ENCODE peak calls at places on chromosomes 7 and 10, in four cellular contexts. W, U, V and N are unnamed samples.

GRCh38 chr7:148699772-148700629 is 1.3 kb downstream of the CUL1 start:
- DNase-seq in W (peak; percentile 39), U (peak; percentile 9), V (peak; percentile 34), N (no peak)

GRCh38 chr7:131509781-131510180 is 46.6 kb downstream of the PODXL start:
- DNase-seq in U (no peak), V (no peak), W (no peak), N (no peak)

GRCh38 chr10:116216676-116217075 is 56.3 kb downstream of the GFRA1 start:
- DNase-seq in V (no peak), W (no peak), U (no peak), N (no peak)

GRCh38 chr10:62792261-62792660 is 12.3 kb upstream of the ADO start:
- DNase-seq in W (no peak), V (no peak), U (no peak), N (no peak)

GRCh38 chr7:43108255-43109011 is 4.0 kb upstream of the HECW1 start:
- DNase-seq in W (peak; percentile 39), V (peak; percentile 67), U (peak; percentile 58), N (no peak)

GRCh38 chr10:43390791-43391190 is 18.2 kb downstream of the HNRNPF start:
- DNase-seq in W (peak; percentile 49), V (no peak), U (peak; percentile 73), N (no peak)

GRCh38 chr7:2732959-2733584 is 45.1 kb downstream of the AMZ1 start:
- DNase-seq in W (peak; percentile 41), U (no peak), V (peak; percentile 46), N (peak; percentile 81)

GRCh38 chr7:73721237-73721848 is 1.9 kb upstream of the STX1A start:
- DNase-seq in U (peak; percentile 59), W (no peak), V (no peak), N (peak; percentile 88)

GRCh38 chr7:142925413-142925812 is 8.1 kb downstream of the TRPV5 start:
- DNase-seq in W (no peak), V (no peak), U (no peak), N (no peak)

GRCh38 chr10:96586419-96587254 is at the start of gene TM9SF3:
- DNase-seq in W (peak; percentile 83), V (peak; percentile 93), U (peak; percentile 89), N (peak; percentile 96)

GRCh38 chr10:133257489-133258065 is 19.1 kb downstream of the ADAM8 start:
- DNase-seq in V (peak; percentile 87), U (peak; percentile 78), W (no peak), N (peak; percentile 80)

GRCh38 chr10:123884907-123885381 is 6.7 kb downstream of the CPXM2 start:
- DNase-seq in V (no peak), W (no peak), U (no peak), N (no peak)

GRCh38 chr10:132740542-132741066 is 45.3 kb downstream of the NKX6-2 start:
- DNase-seq in V (peak; percentile 56), W (no peak), U (no peak), N (no peak)

GRCh38 chr7:142053988-142054387 is 57.5 kb upstream of the MGAM2 start:
- DNase-seq in V (no peak), W (no peak), U (no peak), N (no peak)

GRCh38 chr7:116836911-116837310 is 25.5 kb upstream of the CAPZA2 start:
- DNase-seq in V (no peak), U (peak; percentile 25), W (no peak), N (no peak)

GRCh38 chr10:29317027-29317420 is 28.2 kb downstream of the LYZL1 start:
- DNase-seq in W (peak; percentile 46), V (no peak), U (no peak), N (no peak)

GRCh38 chr10:43943825-43944360 is 295.2 kb upstream of the ZNF32 start:
- DNase-seq in V (no peak), W (no peak), U (no peak), N (no peak)

GRCh38 chr10:110488124-110488681 is 9.5 kb upstream of the DUSP5 start:
- DNase-seq in V (no peak), U (peak; percentile 80), W (peak; percentile 77), N (no peak)

GRCh38 chr7:156590212-156590611 is 50.4 kb upstream of the RNF32 start:
- DNase-seq in U (no peak), V (no peak), W (no peak), N (no peak)
- TF ChIP-seq CTCF in U (no peak), V (no peak), W (no peak), N (no peak)

GRCh38 chr7:138002096-138002827 is 376 bp upstream of the CREB3L2 start:
- DNase-seq in U (peak; percentile 100), W (peak; percentile 100), V (peak; percentile 99), N (peak; percentile 98)

GRCh38 chr7:137999496-138000080 is 2.3 kb downstream of the CREB3L2 start:
- DNase-seq in U (no peak), W (no peak), V (no peak), N (no peak)

GRCh38 chr7:138001529-138002095 is at the start of gene CREB3L2:
- DNase-seq in W (peak; percentile 57), U (peak; percentile 51), V (peak; percentile 63), N (no peak)

GRCh38 chr7:137998250-137998649 is 3.6 kb downstream of the CREB3L2 start:
- DNase-seq in V (no peak), W (peak; percentile 40), U (no peak), N (no peak)

GRCh38 chr7:138000081-138000701 is 1.7 kb downstream of the CREB3L2 start:
- DNase-seq in U (peak; percentile 49), V (peak; percentile 53), W (peak; percentile 98), N (peak; percentile 86)
- H3K4me1 ChIP-seq in U (peaks cover 30% of the 10 kb centered on the region), V (peaks cover 3% of the 10 kb centered on the region), W (peaks cover 8% of the 10 kb centered on the region), N (peaks cover 5% of the 10 kb centered on the region)

DNA sequence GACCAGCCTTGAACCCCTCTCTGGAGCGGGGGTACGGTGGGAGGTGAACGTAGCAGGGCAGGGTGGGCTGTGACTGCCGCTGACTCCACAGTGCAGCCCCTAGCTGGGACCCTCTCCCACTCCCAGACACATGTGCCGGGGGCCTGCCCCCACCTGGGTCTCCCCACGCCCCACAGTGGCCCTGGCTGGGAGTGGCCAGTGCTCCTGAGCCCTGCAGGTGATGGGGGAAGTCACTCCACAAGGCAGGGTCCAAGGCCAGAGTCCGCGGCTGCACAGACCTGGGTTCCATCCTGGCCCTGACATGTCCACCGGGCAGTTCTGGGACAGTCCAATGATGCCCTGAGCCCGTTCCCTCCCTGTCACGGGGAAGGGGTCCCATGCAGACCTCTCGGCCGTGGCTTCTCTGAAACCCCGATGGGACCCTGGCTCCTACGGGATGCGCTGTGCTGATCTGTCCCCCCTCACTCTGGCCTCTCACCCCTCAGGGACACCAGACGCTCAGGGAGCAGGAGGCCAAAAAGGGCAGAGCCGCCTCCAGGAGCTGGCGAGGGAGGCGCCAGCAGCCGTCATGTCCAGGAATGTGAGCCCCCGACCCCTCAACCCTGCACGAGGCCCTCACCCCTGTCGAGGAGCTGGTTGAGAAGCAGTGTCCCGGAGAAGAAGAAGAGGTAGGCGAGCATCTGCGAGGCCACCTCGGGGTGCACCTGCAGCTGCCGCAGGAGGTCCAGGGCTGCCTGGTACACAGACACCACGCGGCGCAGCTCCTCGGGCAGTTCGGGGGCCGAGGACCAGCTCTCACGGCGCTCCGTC is 40.4 kb downstream of the AP5Z1 start:
- DNase-seq in W (no peak), U (no peak), V (no peak), N (no peak)
- TF ChIP-seq CTCF in W (no peak), U (no peak), V (no peak), N (no peak)

DNA sequence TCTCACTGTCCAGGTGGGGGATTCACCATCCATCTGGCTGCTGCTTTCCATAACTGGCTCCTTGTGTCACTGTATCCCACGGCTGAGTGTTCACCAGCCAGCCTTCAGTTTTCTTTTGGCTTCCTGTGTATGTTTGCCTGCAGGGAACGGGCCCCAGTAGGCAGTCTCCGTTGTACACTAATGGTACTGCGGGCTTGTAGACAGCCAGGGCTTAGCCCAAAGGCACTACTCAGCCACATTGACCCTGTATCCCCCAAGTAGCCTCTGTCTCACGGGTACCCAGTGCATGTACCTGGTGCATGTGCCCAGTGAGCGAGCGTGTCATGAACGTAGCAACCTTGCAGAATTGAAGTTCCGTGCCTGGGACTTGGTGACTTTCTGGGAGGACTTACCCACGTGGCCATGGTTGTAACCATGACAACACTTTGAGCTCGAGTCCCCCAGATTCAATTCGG is 6.1 kb downstream of the PFKFB3 start:
- DNase-seq in U (peak; percentile 58), W (no peak), V (no peak), N (no peak)
- H3K4me1 ChIP-seq in U (peaks cover 61% of the 10 kb centered on the region), W (peaks cover 20% of the 10 kb centered on the region), V (peaks cover 6% of the 10 kb centered on the region), N (peaks cover 7% of the 10 kb centered on the region)